ENCODE peak calls at places on chromosomes 12 and 14, in seven cellular contexts. L, U, R, F, K, I and Q are unnamed samples.

GRCh38 chr12:92769124-92769901 is 66.5 kb downstream of the PLEKHG7 start:
- DNase-seq in L (no peak), U (peak), R (no peak), F (no peak), K (no peak), I (no peak), Q (peak)

GRCh38 chr12:2046959-2047358 is 5.8 kb upstream of the CACNA1C start:
- DNase-seq in L (no peak), U (no peak), R (no peak), F (no peak), K (no peak), I (no peak), Q (no peak)

GRCh38 chr14:97074860-97075259 is 277.7 kb downstream of the VRK1 start:
- DNase-seq in L (no peak), U (no peak), R (no peak), F (no peak), K (no peak), I (no peak), Q (no peak)

GRCh38 chr12:52802442-52802841 is 6.5 kb upstream of the KRT3 start:
- DNase-seq in L (no peak), U (no peak), R (no peak), F (no peak), K (no peak), I (no peak), Q (no peak)

GRCh38 chr12:130205531-130205930 is 43.3 kb downstream of the FZD10 start:
- DNase-seq in L (no peak), U (no peak), R (no peak), F (no peak), K (no peak), I (no peak), Q (no peak)

GRCh38 chr12:569091-569676 is 94.1 kb downstream of the NINJ2 start:
- DNase-seq in L (no peak), U (no peak), R (no peak), F (no peak), K (no peak), I (no peak), Q (no peak)

GRCh38 chr12:89235189-89235993 is 116.9 kb downstream of the DUSP6 start:
- DNase-seq in L (no peak), U (no peak), R (no peak), F (no peak), K (no peak), I (no peak), Q (no peak)

GRCh38 chr12:107399061-107399460 is 286.5 kb upstream of the PWP1 start:
- DNase-seq in L (no peak), U (no peak), R (no peak), F (no peak), K (no peak), I (peak), Q (no peak)

GRCh38 chr12:69682136-69682755 is 16.9 kb downstream of the BEST3 start:
- DNase-seq in L (no peak), U (no peak), R (no peak), F (no peak), K (no peak), I (no peak), Q (no peak)

GRCh38 chr12:10140001-10140400 is 10.0 kb upstream of the CLEC7A start:
- DNase-seq in L (no peak), U (peak), R (peak), F (peak), K (peak), I (peak), Q (peak)

GRCh38 chr12:23885396-23885795 is 64.1 kb downstream of the SOX5 start:
- DNase-seq in L (no peak), U (no peak), R (no peak), F (no peak), K (no peak), I (no peak), Q (no peak)

GRCh38 chr12:109099426-109100020 is 2.1 kb downstream of the UNG start:
- DNase-seq in L (no peak), U (peak), R (no peak), F (no peak), K (no peak), I (no peak), Q (no peak)

GRCh38 chr12:75984577-75985182 is 46.9 kb downstream of the PHLDA1 start:
- DNase-seq in L (no peak), U (no peak), R (no peak), F (no peak), K (no peak), I (no peak), Q (no peak)

GRCh38 chr12:25992026-25992782 is 33.7 kb downstream of the RASSF8 start:
- DNase-seq in L (no peak), U (no peak), R (no peak), F (no peak), K (no peak), I (peak), Q (no peak)